ENCODE peak calls at places on chromosomes 2 and 18, in eight cellular contexts. R is right cardiac atrium; L is HCT116; H is pancreas; A is CD8-positive, alpha-beta memory T cell; J is endodermal cell; P is heart left ventricle; T is CD8-positive, alpha-beta T cell. X is an unnamed sample.

GRCh38 chr2:17095340-17095739 is 422.9 kb downstream of the RAD51AP2 start:
- DNase-seq in R (no peak), L (no peak), H (no peak), A (no peak), J (no peak), P (no peak), T (no peak), X (no peak)

GRCh38 chr2:172693037-172693436 is 42.6 kb upstream of the RAPGEF4 start:
- DNase-seq in R (peak; percentile 68), L (peak; percentile 91), H (no peak), A (no peak), J (no peak), P (peak; percentile 86), T (no peak), X (no peak)

GRCh38 chr18:79789091-79789891 is 8.4 kb upstream of the KCNG2 start:
- DNase-seq in R (no peak), L (no peak), H (peak; percentile 48), A (no peak), J (no peak), P (peak; percentile 22), T (no peak), X (no peak)

GRCh38 chr2:241774419-241775222 is 2.0 kb upstream of the GAL3ST2 start:
- DNase-seq in R (no peak), L (peak; percentile 29), H (no peak), A (no peak), J (peak; percentile 50), P (no peak), T (peak; percentile 39), X (no peak)

GRCh38 chr2:16608661-16609643 is 56.7 kb downstream of the CYRIA start:
- DNase-seq in R (peak; percentile 84), L (peak; percentile 32), H (peak; percentile 94), A (peak; percentile 81), J (peak; percentile 98), P (peak; percentile 88), T (peak; percentile 91), X (peak; percentile 97)

GRCh38 chr2:230921806-230922595 is 3.0 kb downstream of the GPR55 start:
- DNase-seq in R (no peak), L (no peak), H (no peak), A (no peak), J (peak; percentile 39), P (no peak), T (no peak), X (no peak)

GRCh38 chr2:240128608-240129144 is 7.4 kb downstream of the COPS9 start:
- DNase-seq in R (no peak), L (no peak), H (peak; percentile 11), A (no peak), J (peak; percentile 24), P (no peak), T (peak; percentile 17), X (no peak)

GRCh38 chr2:184562532-184562931 is 35.8 kb upstream of the ZNF804A start:
- DNase-seq in R (no peak), L (no peak), H (no peak), A (no peak), J (no peak), P (no peak), T (no peak), X (no peak)

GRCh38 chr2:168198476-168199192 is 48.8 kb downstream of the STK39 start:
- DNase-seq in R (no peak), L (peak; percentile 88), H (no peak), A (no peak), J (no peak), P (no peak), T (no peak), X (no peak)

GRCh38 chr2:75865083-75865482 is 154.4 kb upstream of the GCFC2 start:
- DNase-seq in R (no peak), L (no peak), H (no peak), A (no peak), J (no peak), P (no peak), T (no peak), X (no peak)

GRCh38 chr2:161905389-161906046 is 168.5 kb downstream of the DPP4 start:
- DNase-seq in R (no peak), L (no peak), H (no peak), A (no peak), J (no peak), P (no peak), T (no peak), X (no peak)

GRCh38 chr18:22694954-22695353 is 238.2 kb upstream of the RBBP8 start:
- DNase-seq in R (peak; percentile 75), L (peak; percentile 63), H (no peak), A (no peak), J (peak; percentile 72), P (peak; percentile 52), T (no peak), X (no peak)

GRCh38 chr2:217685255-217685605 is 317.6 kb downstream of the TNS1 start:
- DNase-seq in R (peak; percentile 61), L (peak; percentile 26), H (no peak), A (no peak), J (peak; percentile 77), P (peak; percentile 62), T (no peak), X (no peak)

GRCh38 chr2:213288913-213289700 is 4.8 kb downstream of the SPAG16 start:
- DNase-seq in R (no peak), L (no peak), H (no peak), A (no peak), J (no peak), P (no peak), T (no peak), X (no peak)

GRCh38 chr18:54125429-54125828 is 99.0 kb downstream of the MBD2 start:
- DNase-seq in R (no peak), L (no peak), H (no peak), A (no peak), J (no peak), P (no peak), T (no peak), X (no peak)

GRCh38 chr2:119142822-119143221 is 15.7 kb downstream of the C1QL2 start:
- DNase-seq in R (no peak), L (no peak), H (peak; percentile 72), A (no peak), J (no peak), P (no peak), T (no peak), X (no peak)

GRCh38 chr2:234488913-234489451 is 7.9 kb downstream of the ARL4C start:
- DNase-seq in R (no peak), L (no peak), H (no peak), A (peak; percentile 87), J (no peak), P (no peak), T (peak; percentile 79), X (no peak)

GRCh38 chr2:45259144-45259543 is 249.9 kb upstream of the SIX2 start:
- DNase-seq in R (no peak), L (no peak), H (no peak), A (no peak), J (no peak), P (no peak), T (no peak), X (peak; percentile 75)

DNA sequence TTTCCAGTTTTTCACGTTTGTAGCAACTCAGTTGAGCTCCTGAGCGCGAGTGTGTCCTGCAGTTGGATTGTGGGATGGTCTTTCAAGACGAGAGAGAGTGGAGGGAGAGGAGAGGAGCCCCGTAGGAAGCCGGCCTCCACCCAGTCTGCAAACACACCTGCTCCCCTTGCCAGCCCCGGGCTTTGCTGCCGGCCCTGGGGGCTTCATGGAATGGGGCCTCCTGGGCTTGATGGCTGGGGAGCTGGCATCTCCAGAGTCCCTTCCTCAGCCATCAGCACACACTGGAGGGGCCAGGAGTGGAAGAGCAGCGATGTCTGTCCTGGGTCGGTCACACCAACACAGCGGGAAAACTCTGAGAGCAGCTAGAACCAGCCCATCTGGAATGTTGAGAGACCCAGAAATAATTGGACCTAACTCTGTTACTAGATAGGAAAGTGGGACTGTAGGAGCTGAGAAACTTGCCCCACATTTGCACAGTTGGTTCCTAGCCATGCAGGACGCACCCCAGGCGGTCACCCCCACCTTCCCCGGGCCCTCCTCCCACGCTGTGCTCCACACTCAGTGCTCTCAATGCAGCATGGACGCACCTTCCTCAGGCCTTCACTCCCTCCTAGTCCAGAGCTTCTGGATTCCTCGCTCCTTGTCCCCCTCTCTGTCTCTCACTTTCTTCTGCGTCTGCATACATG is 69.6 kb downstream of the PTGR3 start:
- DNase-seq in R (no peak), L (no peak), H (peak; percentile 39), A (no peak), J (peak; percentile 16), P (no peak), T (no peak), X (peak; percentile 85)
- H3K27ac ChIP-seq in R (no peak overlapping the region), L (no peak overlapping the region), H (no peak overlapping the region), A (no peak overlapping the region), J (no peak overlapping the region), P (no peak overlapping the region), T (no peak overlapping the region), X (no peak overlapping the region)

DNA sequence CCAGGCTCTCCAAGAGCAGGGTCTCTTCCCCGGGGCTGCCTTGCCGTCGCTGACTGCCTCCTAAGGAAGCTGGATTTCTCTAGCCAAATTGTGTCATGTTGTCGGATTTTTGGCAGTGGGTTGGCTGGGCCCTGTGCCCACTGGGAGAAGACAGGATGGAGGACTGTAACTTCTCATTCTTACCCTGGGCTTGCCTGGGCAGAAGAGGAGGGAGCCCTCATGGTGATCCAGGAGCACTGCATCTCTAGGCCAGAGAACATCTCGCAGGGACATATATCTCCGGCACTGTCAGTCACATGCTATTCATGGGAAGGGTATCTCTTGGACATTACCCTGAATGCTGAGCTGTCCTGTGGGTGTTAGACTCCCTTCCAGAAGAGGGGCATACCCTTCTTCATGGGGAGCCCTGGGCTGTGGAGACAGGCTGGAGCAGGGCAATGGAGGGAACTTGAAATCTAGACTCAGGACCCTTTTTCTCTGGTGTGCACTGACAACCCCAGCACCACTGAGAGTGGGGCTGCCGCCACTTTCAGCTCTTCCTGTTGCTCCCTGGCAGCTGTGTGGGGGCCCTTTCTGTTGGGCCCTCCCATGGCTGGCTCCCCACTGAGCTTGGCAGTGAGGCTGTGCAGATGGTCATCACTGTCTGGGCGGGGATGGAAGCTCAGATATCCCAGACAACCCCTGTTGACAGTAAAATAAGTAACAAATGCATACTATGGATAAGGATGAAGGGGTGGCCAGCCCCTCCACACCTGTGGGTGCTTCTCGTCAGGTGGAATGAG is 6.6 kb downstream of the MYO7B start:
- DNase-seq in R (peak; percentile 61), L (no peak), H (no peak), A (no peak), J (no peak), P (no peak), T (no peak), X (peak; percentile 75)
- H3K27ac ChIP-seq in R (no peak overlapping the region), L (no peak overlapping the region), H (no peak overlapping the region), A (no peak overlapping the region), J (peak overlapping the region; percentile 25), P (no peak overlapping the region), T (no peak overlapping the region), X (no peak overlapping the region)

GRCh38 chr2:9260411-9261037 is 53.9 kb downstream of the ASAP2 start:
- DNase-seq in R (no peak), L (no peak), H (no peak), A (no peak), J (no peak), P (peak; percentile 30), T (no peak), X (no peak)
- H3K27ac ChIP-seq in R (peak overlapping the region; percentile 75), L (no peak overlapping the region), H (no peak overlapping the region), A (no peak overlapping the region), J (peak overlapping the region; percentile 60), P (peak overlapping the region; percentile 83), T (no peak overlapping the region), X (peak overlapping the region; percentile 52)

DNA sequence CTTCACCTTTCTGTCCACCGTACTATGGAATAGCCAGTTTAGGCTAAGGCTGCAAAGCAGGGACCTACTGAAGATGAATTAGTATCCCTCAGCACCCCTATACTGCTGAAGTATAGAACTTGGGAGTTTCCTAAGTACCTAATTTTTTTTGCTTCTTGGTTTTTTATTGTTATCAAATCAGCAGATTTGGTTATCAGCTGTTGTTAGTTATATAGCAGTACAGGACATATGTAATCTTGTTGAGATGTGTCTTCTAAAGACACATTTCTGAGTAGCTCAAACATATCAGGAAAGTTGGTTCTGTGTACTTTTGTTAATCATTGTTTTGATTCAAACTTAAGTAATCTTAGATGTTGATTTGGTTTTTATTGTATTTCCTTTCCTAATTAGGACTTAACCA is 5.2 kb downstream of the MYL12A start:
- DNase-seq in R (no peak), L (no peak), H (no peak), A (no peak), J (no peak), P (no peak), T (no peak), X (no peak)
- H3K27ac ChIP-seq in R (peak overlapping the region; percentile 92), L (no peak overlapping the region), H (no peak overlapping the region), A (no peak overlapping the region), J (no peak overlapping the region), P (peak overlapping the region; percentile 99), T (no peak overlapping the region), X (peak overlapping the region; percentile 100)